ENCODE peak calls at places on chromosomes 7 and 10, in ten cellular contexts. N is fibroblast of mammary gland, K is stomach, I is brain microvascular endothelial cell, L is OCI-LY7, T is astrocyte of the spinal cord, E is uterus, G is heart right ventricle, O is GM12878, A is MM.1S. P is an unnamed sample.

GRCh38 chr7:141675431-141676210 is 26.3 kb downstream of the DENND11 start:
- DNase-seq in N (no peak), K (no peak), I (no peak), L (no peak), T (no peak), E (no peak), G (no peak), O (no peak), A (no peak), P (no peak)

GRCh38 chr10:75076387-75076786 is 35.1 kb upstream of the SAMD8 start:
- DNase-seq in N (no peak), K (no peak), I (no peak), L (no peak), T (no peak), E (no peak), G (no peak), O (no peak), A (no peak), P (no peak)

GRCh38 chr10:93342346-93342745 is 139.8 kb downstream of the MYOF start:
- DNase-seq in N (no peak), K (no peak), I (no peak), L (no peak), T (no peak), E (no peak), G (no peak), O (no peak), A (no peak), P (no peak)

GRCh38 chr7:54546081-54546985 is 4.2 kb downstream of the VSTM2A start:
- DNase-seq in N (no peak), K (no peak), I (no peak), L (no peak), T (no peak), E (no peak), G (no peak), O (no peak), A (peak; percentile 77), P (peak; percentile 1)

GRCh38 chr10:16754765-16755164 is 62.5 kb downstream of the RSU1 start:
- DNase-seq in N (no peak), K (no peak), I (no peak), L (no peak), T (no peak), E (no peak), G (no peak), O (no peak), A (no peak), P (no peak)

GRCh38 chr7:151762501-151763245 is 114.2 kb downstream of the PRKAG2 start:
- DNase-seq in N (no peak), K (no peak), I (no peak), L (no peak), T (no peak), E (no peak), G (no peak), O (no peak), A (no peak), P (no peak)

GRCh38 chr10:10782603-10783002 is 235.1 kb upstream of the CELF2 start:
- DNase-seq in N (peak; percentile 67), K (no peak), I (peak; percentile 74), L (no peak), T (peak; percentile 81), E (no peak), G (no peak), O (no peak), A (no peak), P (peak; percentile 29)

GRCh38 chr10:21508987-21509334 is 16.5 kb downstream of the SKIDA1 start:
- DNase-seq in N (no peak), K (no peak), I (no peak), L (no peak), T (peak; percentile 25), E (no peak), G (no peak), O (no peak), A (no peak), P (no peak)

GRCh38 chr10:70432101-70432500 is 9.4 kb downstream of the NODAL start:
- DNase-seq in N (no peak), K (no peak), I (no peak), L (no peak), T (peak; percentile 18), E (no peak), G (peak; percentile 24), O (no peak), A (no peak), P (no peak)

GRCh38 chr10:115402690-115403089 is 309.5 kb downstream of the ATRNL1 start:
- DNase-seq in N (peak; percentile 64), K (no peak), I (peak; percentile 63), L (no peak), T (peak; percentile 69), E (no peak), G (no peak), O (no peak), A (no peak), P (no peak)

GRCh38 chr7:30973791-30974604 is 10.2 kb downstream of the GHRHR start:
- DNase-seq in N (no peak), K (no peak), I (no peak), L (no peak), T (no peak), E (no peak), G (no peak), O (no peak), A (no peak), P (no peak)

GRCh38 chr7:30976381-30976780 is 12.6 kb downstream of the GHRHR start:
- DNase-seq in N (no peak), K (peak; percentile 19), I (no peak), L (no peak), T (no peak), E (no peak), G (no peak), O (no peak), A (no peak), P (no peak)

GRCh38 chr7:30975257-30975899 is 11.6 kb downstream of the GHRHR start:
- DNase-seq in N (no peak), K (peak; percentile 18), I (no peak), L (peak; percentile 29), T (no peak), E (no peak), G (no peak), O (no peak), A (no peak), P (no peak)

GRCh38 chr7:30973292-30973691 is 9.5 kb downstream of the GHRHR start:
- DNase-seq in N (no peak), K (no peak), I (no peak), L (no peak), T (no peak), E (no peak), G (no peak), O (no peak), A (no peak), P (no peak)

GRCh38 chr7:30974605-30975256 is 11.0 kb downstream of the GHRHR start:
- DNase-seq in N (peak; percentile 53), K (peak; percentile 57), I (peak; percentile 20), L (peak; percentile 79), T (peak; percentile 12), E (no peak), G (peak; percentile 48), O (peak; percentile 60), A (peak; percentile 92), P (peak; percentile 89)
- TF ChIP-seq CTCF in N (peak; percentile 70), K (peak; percentile 48), I (peak; percentile 82), L (peak; percentile 82), T (peak; percentile 72), E (peak; percentile 56), G (peak; percentile 79), O (peak; percentile 96), A (peak; percentile 94), P (peak; percentile 88)

GRCh38 chr10:23194966-23195845 is 3.1 kb downstream of the PTF1A start:
- DNase-seq in N (no peak), K (no peak), I (no peak), L (no peak), T (no peak), E (no peak), G (no peak), O (no peak), A (no peak), P (no peak)
- H3K4me3 ChIP-seq in N (no peak overlapping the region), K (peak overlapping the region; percentile 2), I (no peak overlapping the region), L (no peak overlapping the region), T (no peak overlapping the region), E (no peak overlapping the region), G (peak overlapping the region; percentile 1), O (no peak overlapping the region), A (no peak overlapping the region), P (no peak overlapping the region)

GRCh38 chr7:116595063-116595462 is 70.2 kb downstream of the CAV1 start:
- DNase-seq in N (no peak), K (no peak), I (no peak), L (no peak), T (no peak), E (no peak), G (no peak), O (no peak), A (no peak), P (no peak)

GRCh38 chr7:116598846-116599245 is 73.2 kb upstream of the MET start:
- DNase-seq in N (no peak), K (no peak), I (no peak), L (no peak), T (no peak), E (no peak), G (no peak), O (no peak), A (no peak), P (no peak)

GRCh38 chr7:116601426-116601825 is 70.6 kb upstream of the MET start:
- DNase-seq in N (no peak), K (no peak), I (no peak), L (no peak), T (no peak), E (no peak), G (no peak), O (no peak), A (peak; percentile 90), P (peak; percentile 32)

GRCh38 chr7:116597384-116597783 is 72.5 kb downstream of the CAV1 start:
- DNase-seq in N (no peak), K (no peak), I (no peak), L (no peak), T (no peak), E (no peak), G (no peak), O (no peak), A (no peak), P (no peak)

GRCh38 chr7:116598278-116598677 is 73.4 kb downstream of the CAV1 start:
- DNase-seq in N (no peak), K (no peak), I (no peak), L (no peak), T (no peak), E (no peak), G (no peak), O (no peak), A (peak; percentile 32), P (peak; percentile 38)
- TF ChIP-seq CTCF in N (peak; percentile 54), K (no peak), I (peak; percentile 55), L (peak; percentile 63), T (peak; percentile 35), E (no peak), G (peak; percentile 24), O (peak; percentile 41), A (peak; percentile 72), P (peak; percentile 59)

DNA sequence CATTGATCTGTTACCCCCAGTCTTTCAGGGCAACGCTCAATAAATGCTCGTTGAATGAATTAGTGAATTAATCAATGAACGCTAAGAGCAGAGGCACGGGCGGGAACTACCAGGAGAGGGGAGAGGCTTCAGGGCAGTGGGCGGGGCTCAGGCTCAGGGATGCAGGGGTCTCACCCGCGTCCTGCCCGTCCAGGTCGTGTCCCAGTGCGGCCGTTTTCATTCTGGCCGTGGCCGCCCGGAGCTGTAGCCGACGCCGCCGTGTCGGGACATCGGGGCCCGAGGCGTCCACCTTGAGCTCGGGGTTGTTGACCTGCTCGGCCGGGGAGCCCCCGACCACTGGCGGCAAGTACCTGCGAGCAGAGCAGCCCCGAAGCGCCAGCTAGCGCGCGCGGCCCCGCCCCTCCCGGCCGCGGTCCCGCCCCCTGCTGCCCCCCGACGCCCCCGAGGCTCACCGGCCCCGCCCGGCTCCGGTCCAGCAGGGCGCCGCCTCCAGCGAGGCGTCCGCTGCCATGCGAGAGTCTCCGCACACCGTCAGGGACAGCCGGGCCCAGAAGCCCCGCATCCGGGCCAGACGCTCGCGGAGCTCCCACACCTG is 2.8 kb upstream of the GAL3ST4 start:
- DNase-seq in N (no peak), K (no peak), I (no peak), L (peak; percentile 38), T (no peak), E (no peak), G (no peak), O (no peak), A (no peak), P (no peak)
- H3K4me3 ChIP-seq in N (peak overlapping the region; percentile 15), K (peak overlapping the region; percentile 49), I (peak overlapping the region; percentile 36), L (peak overlapping the region; percentile 57), T (peak overlapping the region; percentile 24), E (peak overlapping the region; percentile 38), G (peak overlapping the region; percentile 29), O (peak overlapping the region; percentile 39), A (peak overlapping the region; percentile 47), P (no peak overlapping the region)